ENCODE peak calls at places on chromosomes 6 and 20, in five cellular contexts. W, N, X, L and A are unnamed samples.

GRCh38 chr6:124887872-124888580 is 74.2 kb upstream of the RNF217 start:
- DNase-seq in X (no peak), L (no peak), N (no peak), W (no peak), A (no peak)

GRCh38 chr6:3385660-3386151 is 71.1 kb downstream of the SLC22A23 start:
- DNase-seq in X (no peak), L (peak), W (no peak), N (no peak), A (no peak)

GRCh38 chr6:79394690-79395089 is 142.5 kb downstream of the LCA5 start:
- DNase-seq in W (no peak), L (no peak), X (no peak), N (no peak), A (no peak)

GRCh38 chr6:139370047-139370706 is 4.3 kb downstream of the CITED2 start:
- DNase-seq in X (no peak), L (peak), W (peak), N (no peak), A (peak)

GRCh38 chr6:148520109-148520841 is 177.6 kb downstream of the SASH1 start:
- DNase-seq in X (no peak), W (no peak), N (peak), L (no peak), A (no peak)

GRCh38 chr6:170280689-170281045 is 10.2 kb downstream of the DLL1 start:
- DNase-seq in X (no peak), L (no peak), N (no peak), W (no peak), A (no peak)

GRCh38 chr6:1771324-1771723 is 161.6 kb downstream of the FOXC1 start:
- DNase-seq in N (no peak), L (peak), W (no peak), X (no peak), A (peak)

GRCh38 chr20:47551240-47551639 is 49.6 kb downstream of the NCOA3 start:
- DNase-seq in W (no peak), L (no peak), X (no peak), N (no peak), A (no peak)

GRCh38 chr6:125421853-125422252 is 120.1 kb upstream of the HDDC2 start:
- DNase-seq in W (peak), X (no peak), L (peak), N (no peak), A (no peak)

GRCh38 chr6:35419431-35419830 is 32.7 kb upstream of the FANCE start:
- DNase-seq in N (peak), L (peak), W (peak), X (no peak), A (peak)

GRCh38 chr6:22327881-22328280 is 31.0 kb upstream of the PRL start:
- DNase-seq in N (no peak), X (no peak), W (no peak), L (no peak), A (no peak)